ENCODE peak calls at places on chromosomes 1 and 21, in ten cellular contexts. M is activated CD4-positive, CD25-positive, alpha-beta regulatory T cell treated with anti-CD3 and anti-CD28 coated beads, Interleukin-2, amount 50 U/mL, for 24 hours; S is PC-3; F is stimulated activated naive CD8-positive, alpha-beta T cell treated with anti-CD3 and anti-CD28 coated beads, Interleukin-15, Interleukin-2, amounts not matched to agents 100 U/mL and 50 U/mL, for 24 hours; N is activated B cell treated with CpG ODN at 0.5 μM for 24 hours; Y is IMR-90; H is K562; R is pancreas; I is activated T-cell treated with anti-CD3 and anti-CD28 coated beads, Interleukin-2, amount 50 U/mL, for 4 hours; C is effector memory CD8-positive, alpha-beta T cell. B is an unnamed sample.

GRCh38 chr21:32653326-32653901 is 41.2 kb upstream of the CFAP298 start:
- ATAC-seq in M (no peak), S (peak), F (peak), N (peak), Y (peak), H (peak), R (peak), I (peak), C (peak), B (peak)

GRCh38 chr21:17576080-17576835 is 36.4 kb downstream of the BTG3 start:
- ATAC-seq in M (no peak), S (no peak), F (no peak), N (no peak), Y (no peak), H (no peak), R (no peak), I (no peak), C (no peak), B (no peak)

GRCh38 chr1:151539321-151540020 is 638 bp upstream of the TUFT1 start:
- ATAC-seq in M (no peak), S (peak), F (peak), N (peak), Y (peak), H (peak), R (peak), I (peak), C (no peak), B (peak)

GRCh38 chr1:56466541-56466940 is 112.8 kb downstream of the PLPP3 start:
- ATAC-seq in M (no peak), S (no peak), F (no peak), N (no peak), Y (no peak), H (no peak), R (no peak), I (no peak), C (no peak), B (no peak)

GRCh38 chr1:169236880-169237279 is 130.4 kb downstream of the ATP1B1 start:
- ATAC-seq in M (no peak), S (no peak), F (no peak), N (no peak), Y (no peak), H (no peak), R (no peak), I (no peak), C (no peak), B (no peak)

GRCh38 chr1:108600504-108600903 is 40.6 kb downstream of the EEIG2 start:
- ATAC-seq in M (no peak), S (no peak), F (no peak), N (no peak), Y (peak), H (no peak), R (no peak), I (no peak), C (no peak), B (no peak)

GRCh38 chr1:112878321-112878720 is 77.7 kb downstream of the SLC16A1 start:
- ATAC-seq in M (no peak), S (no peak), F (no peak), N (no peak), Y (no peak), H (peak), R (no peak), I (no peak), C (no peak), B (no peak)

GRCh38 chr1:182957902-182958395 is 5.0 kb upstream of the SHCBP1L start:
- ATAC-seq in M (no peak), S (no peak), F (no peak), N (no peak), Y (no peak), H (no peak), R (no peak), I (no peak), C (no peak), B (no peak)

GRCh38 chr1:65049941-65050713 is 83.8 kb upstream of the JAK1 start:
- ATAC-seq in M (no peak), S (no peak), F (peak), N (no peak), Y (no peak), H (no peak), R (no peak), I (peak), C (peak), B (peak)

B was measured in activated T-helper 17 cell treated with anti-CD3 and anti-CD28 coated beads, Interleukin-2, amount 50 U/mL, for 72 hours.